ENCODE peak calls at places on chromosomes 2 and 18, in six cellular contexts. E, M, Q, O, K and R are unnamed samples.

GRCh38 chr2:31286961-31287550 is 53.1 kb downstream of the EHD3 start:
- DNase-seq in E (no peak), M (no peak), Q (no peak), O (no peak), K (no peak), R (no peak)

GRCh38 chr18:31255953-31256352 is 62.0 kb upstream of the DSG1 start:
- DNase-seq in E (no peak), M (no peak), Q (no peak), O (no peak), K (no peak), R (no peak)

GRCh38 chr2:156672569-156673270 is 236.5 kb downstream of the GPD2 start:
- DNase-seq in E (no peak), M (no peak), Q (no peak), O (no peak), K (no peak), R (no peak)

GRCh38 chr2:47038656-47039501 is 116.2 kb downstream of the STPG4 start:
- DNase-seq in E (no peak), M (no peak), Q (no peak), O (no peak), K (no peak), R (no peak)

GRCh38 chr2:71154798-71155197 is 24.4 kb downstream of the MPHOSPH10 start:
- DNase-seq in E (no peak), M (no peak), Q (peak), O (no peak), K (no peak), R (no peak)

GRCh38 chr2:27705851-27706622 is 42.3 kb downstream of the SLC4A1AP start:
- DNase-seq in E (peak), M (peak), Q (peak), O (peak), K (peak), R (peak)

GRCh38 chr2:6773007-6773693 is 92.6 kb downstream of the CMPK2 start:
- DNase-seq in E (peak), M (peak), Q (peak), O (no peak), K (peak), R (peak)

GRCh38 chr18:55779461-55779710 is 191.4 kb upstream of the TCF4 start:
- DNase-seq in E (no peak), M (no peak), Q (no peak), O (no peak), K (peak), R (no peak)

GRCh38 chr18:26648509-26649192 is 100.3 kb upstream of the KCTD1 start:
- DNase-seq in E (no peak), M (no peak), Q (no peak), O (no peak), K (no peak), R (no peak)

GRCh38 chr18:57087985-57088384 is 58.9 kb upstream of the BOD1L2 start:
- DNase-seq in E (no peak), M (no peak), Q (no peak), O (no peak), K (no peak), R (no peak)

DNA sequence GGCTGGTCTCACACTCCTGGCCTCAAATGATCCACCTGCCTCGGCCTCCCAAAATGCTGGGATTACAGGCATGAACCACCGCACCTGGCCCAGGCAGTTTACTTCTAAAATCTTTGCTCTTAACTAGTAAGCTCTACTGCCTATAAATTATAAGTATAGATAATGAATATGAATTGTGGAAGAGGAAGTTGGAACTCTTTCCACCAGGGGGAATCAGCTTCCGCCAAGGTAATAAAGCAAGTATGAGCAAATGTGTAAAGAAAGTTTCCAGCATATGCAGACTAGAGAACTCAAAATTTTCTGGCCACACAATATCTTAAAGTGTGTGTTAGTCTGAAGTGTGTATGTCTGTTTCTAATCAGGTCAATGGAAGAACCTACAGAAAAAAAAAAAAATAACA is 68.0 kb downstream of the RMDN2 start:
- DNase-seq in E (peak), M (no peak), Q (no peak), O (no peak), K (no peak), R (no peak)
- TF ChIP-seq CTCF in E (peak), M (no peak), Q (peak), O (no peak), K (no peak), R (no peak)

GRCh38 chr2:75646090-75646582 is 447 bp upstream of the MRPL19 start:
- DNase-seq in E (no peak), M (no peak), Q (no peak), O (no peak), K (no peak), R (no peak)

GRCh38 chr2:75645643-75646042 is 940 bp upstream of the MRPL19 start:
- DNase-seq in E (no peak), M (no peak), Q (no peak), O (no peak), K (no peak), R (no peak)

GRCh38 chr2:75643980-75644379 is 2.6 kb upstream of the MRPL19 start:
- DNase-seq in E (no peak), M (no peak), Q (no peak), O (no peak), K (no peak), R (no peak)

GRCh38 chr2:75647771-75648170 is 1.2 kb downstream of the MRPL19 start:
- DNase-seq in E (no peak), M (no peak), Q (no peak), O (no peak), K (no peak), R (no peak)

DNA sequence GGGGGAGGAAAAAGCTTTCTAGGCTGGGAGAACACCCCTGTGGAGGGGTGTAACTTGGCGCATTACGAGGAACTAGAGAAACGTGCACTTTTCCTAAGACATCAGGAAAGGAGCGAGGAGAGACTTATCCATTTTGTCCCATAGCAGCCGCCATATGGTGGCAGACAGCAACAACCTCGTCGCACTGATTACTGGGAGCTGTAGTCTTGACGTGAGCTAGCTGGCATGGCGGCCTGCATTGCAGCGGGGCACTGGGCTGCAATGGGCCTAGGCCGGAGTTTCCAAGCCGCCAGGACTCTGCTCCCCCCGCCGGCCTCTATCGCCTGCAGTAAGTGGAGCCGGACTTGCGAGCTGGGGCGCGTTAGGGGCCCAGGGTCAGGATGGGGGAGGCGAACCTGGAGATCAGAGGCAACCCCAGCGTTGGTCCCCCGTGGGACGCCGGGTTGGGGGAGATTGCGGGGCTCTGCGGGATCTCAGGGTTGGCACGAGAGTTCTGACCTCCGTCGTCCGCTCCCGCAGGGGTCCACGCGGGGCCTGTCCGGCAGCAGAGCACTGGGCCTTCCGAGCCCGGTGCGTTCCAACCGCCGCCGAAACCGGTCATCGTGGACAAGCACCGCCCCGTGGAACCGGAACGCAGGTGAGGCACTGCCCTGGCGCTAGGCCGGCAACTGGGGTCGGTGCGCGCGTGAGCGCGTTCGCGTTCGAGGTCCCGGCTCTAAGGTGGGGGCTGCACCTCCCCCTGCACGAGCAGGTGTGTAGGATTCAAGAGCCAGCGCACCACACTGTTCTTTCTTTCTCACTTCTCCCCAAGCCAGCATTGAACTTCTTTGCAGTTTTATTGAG is at the start of gene MRPL19:
- DNase-seq in E (peak), M (peak), Q (peak), O (peak), K (peak), R (peak)
- TF ChIP-seq POLR2A in E (peak), M (no peak), Q (peak), O (peak), K (peak), R (peak)

DNA sequence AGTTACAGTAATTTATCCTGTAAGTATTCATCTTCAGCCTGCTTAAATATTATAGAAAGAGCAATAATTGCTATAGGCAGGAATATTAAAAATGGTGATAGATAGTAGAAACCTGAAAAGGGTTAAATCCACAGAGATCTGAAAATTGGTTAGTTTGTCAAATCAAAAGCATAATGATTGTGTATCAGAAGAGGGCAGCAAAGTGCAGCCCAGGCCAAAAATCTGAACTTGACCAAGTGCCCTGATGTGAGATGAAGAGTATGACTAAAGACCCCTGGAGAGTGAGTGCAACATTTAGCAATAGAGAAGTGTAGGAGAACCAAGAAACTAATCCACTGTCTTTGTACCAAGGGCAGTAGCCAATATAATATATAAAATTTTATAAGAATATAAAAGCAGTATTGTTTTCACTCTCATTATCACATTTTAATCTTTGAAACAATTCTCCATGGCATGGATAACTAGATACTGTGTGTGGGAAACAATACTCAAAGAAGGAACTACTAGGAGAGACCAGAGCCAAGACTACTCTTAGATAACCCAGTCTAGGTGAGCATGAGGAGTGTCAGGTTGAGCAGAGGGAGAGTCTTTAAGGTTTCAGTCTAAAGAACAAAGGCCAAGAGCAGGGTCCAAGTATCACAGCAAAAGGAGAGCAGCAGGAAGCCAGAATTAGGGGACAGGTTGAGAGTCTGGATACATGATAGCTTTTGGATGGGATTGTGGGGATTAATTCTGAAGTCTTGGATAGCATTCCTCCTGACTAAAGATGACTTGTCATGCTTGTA is 148.7 kb downstream of the CALCRL start:
- DNase-seq in E (no peak), M (no peak), Q (no peak), O (no peak), K (no peak), R (no peak)
- TF ChIP-seq CTCF in E (peak), M (no peak), Q (peak), O (no peak), K (peak), R (peak)

DNA sequence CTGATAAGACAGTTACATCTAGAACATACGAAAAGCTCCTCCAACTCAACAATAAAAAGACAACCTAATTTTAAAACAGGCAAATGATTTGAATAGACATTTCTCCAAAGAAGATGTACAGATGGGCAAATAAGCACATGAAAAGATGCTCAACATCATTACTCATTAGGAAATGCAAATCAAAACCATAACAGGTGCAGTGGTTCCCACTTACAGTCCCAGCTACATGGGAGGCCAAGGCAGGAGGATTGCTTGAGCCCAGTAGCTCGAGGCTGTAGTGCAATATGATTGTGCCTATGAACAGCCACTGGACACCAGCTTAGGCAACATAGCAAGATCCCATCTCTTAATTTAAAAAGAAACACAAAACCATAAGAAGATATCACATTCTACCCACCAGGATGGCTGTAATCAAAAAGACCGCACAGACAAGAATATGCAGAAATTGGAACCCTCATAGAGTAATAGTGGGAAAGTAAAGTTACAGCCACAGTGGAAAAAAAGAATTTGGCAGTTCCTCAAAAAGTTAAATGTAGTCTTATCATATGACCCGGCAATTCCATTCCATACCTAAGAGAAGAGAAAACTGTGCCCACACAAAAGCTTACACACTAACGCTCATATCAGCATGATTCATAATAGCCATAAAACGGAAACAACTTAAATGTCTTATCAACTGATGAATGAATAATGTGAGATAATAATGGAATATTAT is 30.5 kb upstream of the ARMC9 start:
- DNase-seq in E (peak), M (no peak), Q (no peak), O (no peak), K (no peak), R (no peak)
- TF ChIP-seq POLR2A in E (no peak), M (no peak), Q (no peak), O (no peak), K (no peak), R (no peak)

GRCh38 chr2:118272391-118272790 is 184.1 kb downstream of the INSIG2 start:
- DNase-seq in E (no peak), M (no peak), Q (no peak), O (no peak), K (no peak), R (no peak)

GRCh38 chr2:118279005-118279404 is 190.7 kb downstream of the INSIG2 start:
- DNase-seq in E (no peak), M (no peak), Q (no peak), O (no peak), K (no peak), R (no peak)

GRCh38 chr2:118274841-118275510 is 186.7 kb downstream of the INSIG2 start:
- DNase-seq in E (no peak), M (no peak), Q (no peak), O (no peak), K (no peak), R (no peak)

DNA sequence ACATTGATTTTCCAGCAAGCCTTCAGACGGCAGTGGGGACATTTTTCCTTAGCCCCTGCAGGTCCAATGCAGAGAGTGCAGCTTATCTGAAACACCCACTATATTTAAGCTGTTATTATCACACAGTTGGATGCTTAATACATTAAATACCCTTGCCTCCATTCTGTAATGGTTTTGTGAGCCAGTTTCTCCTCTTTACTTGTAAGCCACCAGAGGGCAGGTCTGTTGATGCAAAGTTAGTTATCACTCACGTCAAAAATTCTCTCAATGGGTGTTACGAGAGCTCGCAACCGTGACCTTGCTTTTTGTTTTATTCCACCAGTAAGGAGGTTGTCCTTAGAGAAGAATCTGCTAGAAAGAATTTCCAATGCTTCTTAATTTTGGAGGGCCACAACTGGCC is 189.8 kb downstream of the INSIG2 start:
- DNase-seq in E (no peak), M (no peak), Q (no peak), O (no peak), K (no peak), R (no peak)
- TF ChIP-seq CTCF in E (no peak), M (no peak), Q (no peak), O (no peak), K (no peak), R (no peak)